ENCODE peak calls at places on chromosomes 1 and 21, in four cellular contexts. L, C, U and F are unnamed samples.

GRCh38 chr1:8602471-8603219 is 214.8 kb downstream of the RERE start:
- DNase-seq in C (no peak), L (no peak), U (no peak), F (no peak)

GRCh38 chr1:67336783-67337182 is 29.1 kb downstream of the IL12RB2 start:
- DNase-seq in C (no peak), U (peak), L (peak), F (no peak)

GRCh38 chr1:246837418-246838117 is 94.2 kb downstream of the AHCTF1 start:
- DNase-seq in U (no peak), L (no peak), C (no peak), F (no peak)

GRCh38 chr1:183821309-183822080 is 16.6 kb downstream of the RGL1 start:
- DNase-seq in C (no peak), L (no peak), U (no peak), F (no peak)

GRCh38 chr1:162062542-162063015 is 6.9 kb upstream of the NOS1AP start:
- DNase-seq in U (peak), C (no peak), L (no peak), F (no peak)

GRCh38 chr1:146049436-146049835 is 27.9 kb upstream of the HJV start:
- DNase-seq in U (no peak), L (peak), C (no peak), F (no peak)

GRCh38 chr1:52842643-52843310 is at the start of gene ZYG11A:
- DNase-seq in L (peak), C (peak), U (peak), F (no peak)

GRCh38 chr1:88608139-88608943 is 75.7 kb upstream of the PKN2 start:
- DNase-seq in L (no peak), C (peak), U (peak), F (no peak)

GRCh38 chr1:45822644-45823043 is 19.2 kb downstream of the MAST2 start:
- DNase-seq in L (no peak), C (no peak), U (no peak), F (no peak)

GRCh38 chr1:6953874-6954502 is 168.7 kb downstream of the CAMTA1 start:
- DNase-seq in U (no peak), L (no peak), C (no peak), F (no peak)

GRCh38 chr1:233725423-233725822 is 111.5 kb downstream of the KCNK1 start:
- DNase-seq in U (no peak), C (no peak), L (no peak), F (no peak)

GRCh38 chr1:108050911-108051624 is 86.1 kb upstream of the VAV3 start:
- DNase-seq in U (peak), C (no peak), L (no peak), F (no peak)

GRCh38 chr21:39057121-39057520 is 126.1 kb downstream of the PSMG1 start:
- DNase-seq in U (no peak), L (no peak), C (no peak), F (no peak)

GRCh38 chr1:1200876-1201810 is 5.2 kb downstream of the TNFRSF18 start:
- DNase-seq in L (peak), C (no peak), U (peak), F (no peak)

GRCh38 chr1:213474054-213474453 is 423.0 kb downstream of the RPS6KC1 start:
- DNase-seq in U (peak), C (no peak), L (no peak), F (no peak)

GRCh38 chr21:42642219-42642745 is 11.1 kb upstream of the PDE9A start:
- DNase-seq in L (no peak), C (no peak), U (no peak), F (no peak)

GRCh38 chr1:93670141-93670540 is 11.5 kb downstream of the BCAR3 start:
- DNase-seq in C (no peak), L (no peak), U (no peak), F (no peak)

GRCh38 chr21:16535100-16535418 is 805.3 kb downstream of the USP25 start:
- DNase-seq in U (no peak), C (no peak), L (no peak), F (no peak)

GRCh38 chr1:186681136-186681535 is 913 bp upstream of the PTGS2 start:
- DNase-seq in L (no peak), C (no peak), U (no peak), F (no peak)

GRCh38 chr1:192022839-192023238 is 135.4 kb upstream of the RGS18 start:
- DNase-seq in U (no peak), C (no peak), L (no peak), F (no peak)

GRCh38 chr1:43873851-43874250 is 59.8 kb upstream of the ARTN start:
- DNase-seq in C (no peak), U (no peak), L (no peak), F (no peak)

GRCh38 chr1:209755926-209756607 is at the start of gene TRAF3IP3:
- DNase-seq in C (no peak), U (no peak), L (peak), F (peak)

GRCh38 chr1:21027805-21028204 is 148.9 kb downstream of the EIF4G3 start:
- DNase-seq in U (no peak), C (no peak), L (no peak), F (no peak)

GRCh38 chr1:50851466-50851865 is 108.6 kb downstream of the FAF1 start:
- DNase-seq in U (no peak), L (no peak), C (no peak), F (no peak)

GRCh38 chr1:234746798-234747196 is 136.8 kb upstream of the IRF2BP2 start:
- DNase-seq in C (peak), U (no peak), L (no peak), F (no peak)

GRCh38 chr1:240619901-240620621 is 8.1 kb upstream of the GREM2 start:
- DNase-seq in C (no peak), L (no peak), U (no peak), F (no peak)

GRCh38 chr1:206646504-206646903 is 11.2 kb downstream of the DYRK3 start:
- DNase-seq in U (no peak), L (no peak), C (no peak), F (no peak)

GRCh38 chr1:182739545-182739944 is 50.0 kb upstream of the NPL start:
- DNase-seq in U (peak), L (no peak), C (peak), F (no peak)

GRCh38 chr1:226104671-226105121 is 42.2 kb downstream of the H3-3A start:
- DNase-seq in C (no peak), L (no peak), U (no peak), F (no peak)

GRCh38 chr1:22228505-22228911 is 85.6 kb upstream of the WNT4 start:
- DNase-seq in L (no peak), U (no peak), C (no peak), F (no peak)

GRCh38 chr21:31554511-31555022 is 104.9 kb upstream of the SOD1 start:
- DNase-seq in C (no peak), U (no peak), L (no peak), F (no peak)

GRCh38 chr1:171645553-171646336 is 6.7 kb downstream of the MYOC start:
- DNase-seq in U (no peak), L (no peak), C (peak), F (no peak)